ENCODE peak calls at places on chromosomes 6 and 20, in ten cellular contexts. One of them, this sample, is unnamed.

GRCh38 chr6:83615025-83615999 is 93.6 kb downstream of the SNAP91 start:
- DNase-seq in osteoblast: no peak
- DNase-seq in right atrium auricular region: no peak
- DNase-seq in tibial nerve: no peak
- DNase-seq in breast epithelium: no peak
- DNase-seq in A673: peak; percentile 67
- DNase-seq in kidney: no peak
- DNase-seq in effector memory CD4-positive, alpha-beta T cell: no peak
- DNase-seq in lung: no peak
- DNase-seq in upper lobe of right lung: no peak
- DNase-seq in this sample: no peak

GRCh38 chr6:75566137-75566767 is 35.4 kb upstream of the SENP6 start:
- DNase-seq in osteoblast: no peak
- DNase-seq in right atrium auricular region: no peak
- DNase-seq in tibial nerve: no peak
- DNase-seq in breast epithelium: no peak
- DNase-seq in A673: no peak
- DNase-seq in kidney: no peak
- DNase-seq in effector memory CD4-positive, alpha-beta T cell: no peak
- DNase-seq in lung: no peak
- DNase-seq in upper lobe of right lung: no peak
- DNase-seq in this sample: no peak

GRCh38 chr20:31522756-31523155 is 8.5 kb downstream of the HM13 start:
- DNase-seq in osteoblast: no peak
- DNase-seq in right atrium auricular region: no peak
- DNase-seq in tibial nerve: no peak
- DNase-seq in breast epithelium: no peak
- DNase-seq in A673: no peak
- DNase-seq in kidney: no peak
- DNase-seq in effector memory CD4-positive, alpha-beta T cell: no peak
- DNase-seq in lung: no peak
- DNase-seq in upper lobe of right lung: no peak
- DNase-seq in this sample: no peak

GRCh38 chr6:46677314-46677654 is 10.4 kb upstream of the TDRD6 start:
- DNase-seq in osteoblast: peak; percentile 19
- DNase-seq in right atrium auricular region: no peak
- DNase-seq in tibial nerve: no peak
- DNase-seq in breast epithelium: no peak
- DNase-seq in A673: peak; percentile 8
- DNase-seq in kidney: no peak
- DNase-seq in effector memory CD4-positive, alpha-beta T cell: no peak
- DNase-seq in lung: no peak
- DNase-seq in upper lobe of right lung: no peak
- DNase-seq in this sample: no peak

GRCh38 chr20:57480444-57481152 is 44.3 kb downstream of the CTCFL start:
- DNase-seq in osteoblast: peak; percentile 25
- DNase-seq in right atrium auricular region: no peak
- DNase-seq in tibial nerve: no peak
- DNase-seq in breast epithelium: no peak
- DNase-seq in A673: no peak
- DNase-seq in kidney: peak; percentile 51
- DNase-seq in effector memory CD4-positive, alpha-beta T cell: no peak
- DNase-seq in lung: no peak
- DNase-seq in upper lobe of right lung: peak; percentile 10
- DNase-seq in this sample: no peak

GRCh38 chr6:43945778-43946100 is 175.7 kb downstream of the VEGFA start:
- DNase-seq in osteoblast: no peak
- DNase-seq in right atrium auricular region: no peak
- DNase-seq in tibial nerve: no peak
- DNase-seq in breast epithelium: no peak
- DNase-seq in A673: no peak
- DNase-seq in kidney: no peak
- DNase-seq in effector memory CD4-positive, alpha-beta T cell: no peak
- DNase-seq in lung: no peak
- DNase-seq in upper lobe of right lung: no peak
- DNase-seq in this sample: no peak

GRCh38 chr6:56746767-56747504 is 104.2 kb upstream of the DST start:
- DNase-seq in osteoblast: no peak
- DNase-seq in right atrium auricular region: no peak
- DNase-seq in tibial nerve: no peak
- DNase-seq in breast epithelium: no peak
- DNase-seq in A673: no peak
- DNase-seq in kidney: no peak
- DNase-seq in effector memory CD4-positive, alpha-beta T cell: no peak
- DNase-seq in lung: no peak
- DNase-seq in upper lobe of right lung: no peak
- DNase-seq in this sample: no peak

GRCh38 chr6:44051516-44051915 is 75.7 kb downstream of the MRPL14 start:
- DNase-seq in osteoblast: peak; percentile 92
- DNase-seq in right atrium auricular region: no peak
- DNase-seq in tibial nerve: no peak
- DNase-seq in breast epithelium: no peak
- DNase-seq in A673: no peak
- DNase-seq in kidney: peak; percentile 80
- DNase-seq in effector memory CD4-positive, alpha-beta T cell: no peak
- DNase-seq in lung: no peak
- DNase-seq in upper lobe of right lung: no peak
- DNase-seq in this sample: no peak

GRCh38 chr6:157514659-157515496 is 133.9 kb downstream of the ZDHHC14 start:
- DNase-seq in osteoblast: peak; percentile 91
- DNase-seq in right atrium auricular region: no peak
- DNase-seq in tibial nerve: no peak
- DNase-seq in breast epithelium: no peak
- DNase-seq in A673: no peak
- DNase-seq in kidney: no peak
- DNase-seq in effector memory CD4-positive, alpha-beta T cell: no peak
- DNase-seq in lung: no peak
- DNase-seq in upper lobe of right lung: no peak
- DNase-seq in this sample: no peak

GRCh38 chr20:58481541-58482021 is 33.6 kb downstream of the APCDD1L start:
- DNase-seq in osteoblast: peak; percentile 94
- DNase-seq in right atrium auricular region: no peak
- DNase-seq in tibial nerve: no peak
- DNase-seq in breast epithelium: no peak
- DNase-seq in A673: peak; percentile 61
- DNase-seq in kidney: no peak
- DNase-seq in effector memory CD4-positive, alpha-beta T cell: no peak
- DNase-seq in lung: peak; percentile 54
- DNase-seq in upper lobe of right lung: no peak
- DNase-seq in this sample: no peak

GRCh38 chr6:87756858-87757257 is 54.8 kb upstream of the AKIRIN2 start:
- DNase-seq in osteoblast: peak; percentile 93
- DNase-seq in right atrium auricular region: peak; percentile 64
- DNase-seq in tibial nerve: no peak
- DNase-seq in breast epithelium: no peak
- DNase-seq in A673: peak; percentile 17
- DNase-seq in kidney: no peak
- DNase-seq in effector memory CD4-positive, alpha-beta T cell: no peak
- DNase-seq in lung: peak; percentile 48
- DNase-seq in upper lobe of right lung: no peak
- DNase-seq in this sample: no peak

GRCh38 chr20:35541118-35541782 is 628 bp upstream of the ERGIC3 start:
- DNase-seq in osteoblast: no peak
- DNase-seq in right atrium auricular region: no peak
- DNase-seq in tibial nerve: no peak
- DNase-seq in breast epithelium: no peak
- DNase-seq in A673: no peak
- DNase-seq in kidney: no peak
- DNase-seq in effector memory CD4-positive, alpha-beta T cell: no peak
- DNase-seq in lung: no peak
- DNase-seq in upper lobe of right lung: no peak
- DNase-seq in this sample: no peak

GRCh38 chr20:17225891-17226409 is 890 bp upstream of the PCSK2 start:
- DNase-seq in osteoblast: peak; percentile 46
- DNase-seq in right atrium auricular region: no peak
- DNase-seq in tibial nerve: no peak
- DNase-seq in breast epithelium: no peak
- DNase-seq in A673: peak; percentile 65
- DNase-seq in kidney: peak; percentile 56
- DNase-seq in effector memory CD4-positive, alpha-beta T cell: no peak
- DNase-seq in lung: no peak
- DNase-seq in upper lobe of right lung: peak; percentile 73
- DNase-seq in this sample: no peak

GRCh38 chr6:110018486-110018885 is 40.4 kb downstream of the GPR6 start:
- DNase-seq in osteoblast: no peak
- DNase-seq in right atrium auricular region: no peak
- DNase-seq in tibial nerve: no peak
- DNase-seq in breast epithelium: no peak
- DNase-seq in A673: no peak
- DNase-seq in kidney: no peak
- DNase-seq in effector memory CD4-positive, alpha-beta T cell: no peak
- DNase-seq in lung: no peak
- DNase-seq in upper lobe of right lung: no peak
- DNase-seq in this sample: no peak

GRCh38 chr6:97594834-97595233 is 311.8 kb upstream of the MMS22L start:
- DNase-seq in osteoblast: no peak
- DNase-seq in right atrium auricular region: no peak
- DNase-seq in tibial nerve: no peak
- DNase-seq in breast epithelium: no peak
- DNase-seq in A673: no peak
- DNase-seq in kidney: no peak
- DNase-seq in effector memory CD4-positive, alpha-beta T cell: no peak
- DNase-seq in lung: no peak
- DNase-seq in upper lobe of right lung: no peak
- DNase-seq in this sample: no peak

GRCh38 chr6:101537917-101538316 is 144.4 kb downstream of the GRIK2 start:
- DNase-seq in osteoblast: no peak
- DNase-seq in right atrium auricular region: no peak
- DNase-seq in tibial nerve: no peak
- DNase-seq in breast epithelium: no peak
- DNase-seq in A673: no peak
- DNase-seq in kidney: no peak
- DNase-seq in effector memory CD4-positive, alpha-beta T cell: no peak
- DNase-seq in lung: no peak
- DNase-seq in upper lobe of right lung: no peak
- DNase-seq in this sample: no peak

GRCh38 chr20:57609842-57610167 is 10.4 kb downstream of the ZBP1 start:
- DNase-seq in osteoblast: no peak
- DNase-seq in right atrium auricular region: no peak
- DNase-seq in tibial nerve: no peak
- DNase-seq in breast epithelium: no peak
- DNase-seq in A673: no peak
- DNase-seq in kidney: peak; percentile 32
- DNase-seq in effector memory CD4-positive, alpha-beta T cell: no peak
- DNase-seq in lung: no peak
- DNase-seq in upper lobe of right lung: peak; percentile 19
- DNase-seq in this sample: no peak

GRCh38 chr20:44805991-44806729 is 4.2 kb downstream of the RIMS4 start:
- DNase-seq in osteoblast: no peak
- DNase-seq in right atrium auricular region: peak; percentile 82
- DNase-seq in tibial nerve: peak; percentile 28
- DNase-seq in breast epithelium: no peak
- DNase-seq in A673: peak; percentile 12
- DNase-seq in kidney: no peak
- DNase-seq in effector memory CD4-positive, alpha-beta T cell: no peak
- DNase-seq in lung: peak; percentile 80
- DNase-seq in upper lobe of right lung: peak; percentile 86
- DNase-seq in this sample: no peak

GRCh38 chr20:60485012-60485760 is 527.0 kb downstream of the CDH26 start:
- DNase-seq in osteoblast: no peak
- DNase-seq in right atrium auricular region: no peak
- DNase-seq in tibial nerve: no peak
- DNase-seq in breast epithelium: no peak
- DNase-seq in A673: peak; percentile 87
- DNase-seq in kidney: no peak
- DNase-seq in effector memory CD4-positive, alpha-beta T cell: no peak
- DNase-seq in lung: no peak
- DNase-seq in upper lobe of right lung: no peak
- DNase-seq in this sample: no peak
- H3K9me3 ChIP-seq in osteoblast: peaks cover 2% of the 10 kb centered on the region
- H3K9me3 ChIP-seq in right atrium auricular region: no peaks in the 10 kb centered on the region
- H3K9me3 ChIP-seq in tibial nerve: no peaks in the 10 kb centered on the region
- H3K9me3 ChIP-seq in breast epithelium: no peaks in the 10 kb centered on the region
- H3K9me3 ChIP-seq in A673: no peaks in the 10 kb centered on the region
- H3K9me3 ChIP-seq in kidney: no peaks in the 10 kb centered on the region
- H3K9me3 ChIP-seq in effector memory CD4-positive, alpha-beta T cell: no peaks in the 10 kb centered on the region
- H3K9me3 ChIP-seq in lung: no peaks in the 10 kb centered on the region
- H3K9me3 ChIP-seq in upper lobe of right lung: no peaks in the 10 kb centered on the region
- H3K9me3 ChIP-seq in this sample: no peaks in the 10 kb centered on the region

DNA sequence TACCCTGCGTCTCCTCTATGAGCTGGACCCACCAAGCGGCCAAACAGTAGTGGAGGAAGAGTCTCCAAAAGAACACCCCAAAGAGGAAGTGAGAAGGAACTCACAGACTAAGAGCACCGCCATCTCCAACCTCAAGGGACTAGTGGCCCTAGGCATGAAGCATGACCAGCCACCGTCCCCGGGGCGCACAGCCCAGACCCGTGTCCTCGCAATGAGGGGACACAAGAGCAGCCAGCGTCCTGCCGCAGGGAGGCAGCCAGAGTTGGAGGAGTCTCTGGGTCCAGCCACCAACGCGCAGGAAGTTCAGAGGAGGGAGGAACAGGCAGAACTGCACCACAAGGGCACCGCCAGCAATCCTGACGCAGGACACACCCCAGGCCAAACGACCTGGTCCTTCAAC is 72.6 kb downstream of the TAF4 start:
- DNase-seq in osteoblast: no peak
- DNase-seq in right atrium auricular region: no peak
- DNase-seq in tibial nerve: no peak
- DNase-seq in breast epithelium: no peak
- DNase-seq in A673: no peak
- DNase-seq in kidney: peak; percentile 32
- DNase-seq in effector memory CD4-positive, alpha-beta T cell: no peak
- DNase-seq in lung: no peak
- DNase-seq in upper lobe of right lung: no peak
- DNase-seq in this sample: no peak
- H3K9me3 ChIP-seq in osteoblast: peaks cover 6% of the 10 kb centered on the region
- H3K9me3 ChIP-seq in right atrium auricular region: no peaks in the 10 kb centered on the region
- H3K9me3 ChIP-seq in tibial nerve: peaks cover 5% of the 10 kb centered on the region
- H3K9me3 ChIP-seq in breast epithelium: peaks cover 26% of the 10 kb centered on the region
- H3K9me3 ChIP-seq in A673: peaks cover 8% of the 10 kb centered on the region
- H3K9me3 ChIP-seq in kidney: peaks cover 8% of the 10 kb centered on the region
- H3K9me3 ChIP-seq in effector memory CD4-positive, alpha-beta T cell: no peaks in the 10 kb centered on the region
- H3K9me3 ChIP-seq in lung: no peaks in the 10 kb centered on the region
- H3K9me3 ChIP-seq in upper lobe of right lung: peaks cover 12% of the 10 kb centered on the region
- H3K9me3 ChIP-seq in this sample: no peaks in the 10 kb centered on the region

GRCh38 chr6:164581563-164581962 is 727.8 kb downstream of the C6orf118 start:
- DNase-seq in osteoblast: no peak
- DNase-seq in right atrium auricular region: no peak
- DNase-seq in tibial nerve: no peak
- DNase-seq in breast epithelium: no peak
- DNase-seq in A673: no peak
- DNase-seq in kidney: no peak
- DNase-seq in effector memory CD4-positive, alpha-beta T cell: no peak
- DNase-seq in lung: no peak
- DNase-seq in upper lobe of right lung: no peak
- DNase-seq in this sample: no peak
- H3K9me3 ChIP-seq in osteoblast: peaks cover 5% of the 10 kb centered on the region
- H3K9me3 ChIP-seq in right atrium auricular region: no peaks in the 10 kb centered on the region
- H3K9me3 ChIP-seq in tibial nerve: no peaks in the 10 kb centered on the region
- H3K9me3 ChIP-seq in breast epithelium: peaks cover 22% of the 10 kb centered on the region
- H3K9me3 ChIP-seq in A673: peaks cover 21% of the 10 kb centered on the region
- H3K9me3 ChIP-seq in kidney: peaks cover 13% of the 10 kb centered on the region
- H3K9me3 ChIP-seq in effector memory CD4-positive, alpha-beta T cell: no peaks in the 10 kb centered on the region
- H3K9me3 ChIP-seq in lung: no peaks in the 10 kb centered on the region
- H3K9me3 ChIP-seq in upper lobe of right lung: no peaks in the 10 kb centered on the region
- H3K9me3 ChIP-seq in this sample: no peaks in the 10 kb centered on the region

DNA sequence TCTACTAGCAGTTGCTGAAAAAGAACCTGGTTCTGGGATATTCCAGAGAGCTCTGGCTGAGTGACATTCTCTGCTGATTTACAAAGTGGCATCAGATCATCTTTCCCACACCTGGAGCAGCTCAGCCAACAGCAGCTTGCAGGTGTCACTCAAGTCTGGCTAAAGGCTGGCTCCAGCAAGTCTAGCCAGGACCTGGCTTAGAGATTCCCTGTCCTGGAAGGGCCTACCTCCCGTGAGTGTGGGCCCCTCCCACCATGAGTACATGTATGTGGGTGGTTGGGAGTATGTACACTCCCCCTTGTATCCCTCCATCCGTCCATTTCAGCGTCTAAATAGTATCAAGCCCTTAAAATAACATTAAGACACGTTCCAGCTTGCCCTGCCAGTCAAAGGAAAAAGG is 539.3 kb upstream of the ID4 start:
- DNase-seq in osteoblast: no peak
- DNase-seq in right atrium auricular region: no peak
- DNase-seq in tibial nerve: no peak
- DNase-seq in breast epithelium: no peak
- DNase-seq in A673: no peak
- DNase-seq in kidney: no peak
- DNase-seq in effector memory CD4-positive, alpha-beta T cell: no peak
- DNase-seq in lung: no peak
- DNase-seq in upper lobe of right lung: no peak
- DNase-seq in this sample: no peak
- H3K9me3 ChIP-seq in osteoblast: no peaks in the 10 kb centered on the region
- H3K9me3 ChIP-seq in right atrium auricular region: no peaks in the 10 kb centered on the region
- H3K9me3 ChIP-seq in tibial nerve: no peaks in the 10 kb centered on the region
- H3K9me3 ChIP-seq in breast epithelium: no peaks in the 10 kb centered on the region
- H3K9me3 ChIP-seq in A673: no peaks in the 10 kb centered on the region
- H3K9me3 ChIP-seq in kidney: no peaks in the 10 kb centered on the region
- H3K9me3 ChIP-seq in effector memory CD4-positive, alpha-beta T cell: no peaks in the 10 kb centered on the region
- H3K9me3 ChIP-seq in lung: no peaks in the 10 kb centered on the region
- H3K9me3 ChIP-seq in upper lobe of right lung: no peaks in the 10 kb centered on the region
- H3K9me3 ChIP-seq in this sample: no peaks in the 10 kb centered on the region

This sample was measured in T-helper 17 cell.